ENCODE peak calls at places on chromosomes 12 and 14, in seven cellular contexts. E is HCT116, K is HepG2, I is SK-N-SH, G is K562, X is H1, F is GM12878. Z is an unnamed sample.

GRCh38 chr14:72291908-72292688 is 359.9 kb downstream of the RGS6 start:
- DNase-seq in E (peak; percentile 15), K (peak; percentile 24), I (peak; percentile 31), G (peak; percentile 20), X (peak; percentile 52), F (peak; percentile 31), Z (peak; percentile 43)

GRCh38 chr12:50960130-50960529 is 7.8 kb downstream of the HIGD1C start:
- DNase-seq in E (no peak), K (no peak), I (no peak), G (no peak), X (no peak), F (no peak), Z (no peak)

GRCh38 chr12:46219892-46220655 is 48.8 kb downstream of the SLC38A1 start:
- DNase-seq in E (peak; percentile 68), K (peak; percentile 30), I (no peak), G (peak; percentile 73), X (no peak), F (no peak), Z (no peak)

GRCh38 chr14:95993768-95994592 is 45.2 kb upstream of the C14orf132 start:
- DNase-seq in E (peak; percentile 43), K (peak; percentile 39), I (peak; percentile 47), G (peak; percentile 49), X (peak; percentile 78), F (peak; percentile 17), Z (peak; percentile 68)

GRCh38 chr12:124296295-124296915 is 1.5 kb downstream of the RFLNA start:
- DNase-seq in E (no peak), K (no peak), I (peak; percentile 61), G (no peak), X (no peak), F (no peak), Z (no peak)

GRCh38 chr12:14993537-14994266 is 20.9 kb downstream of the PDE6H start:
- DNase-seq in E (no peak), K (no peak), I (no peak), G (no peak), X (no peak), F (no peak), Z (no peak)

GRCh38 chr12:9163392-9163791 is 44.8 kb downstream of the PZP start:
- DNase-seq in E (no peak), K (peak; percentile 12), I (no peak), G (no peak), X (no peak), F (no peak), Z (no peak)

GRCh38 chr12:130526813-130527212 is 189.1 kb downstream of the PIWIL1 start:
- DNase-seq in E (no peak), K (peak; percentile 14), I (no peak), G (peak; percentile 74), X (peak; percentile 87), F (no peak), Z (peak; percentile 48)

GRCh38 chr12:93608313-93608712 is 35.8 kb downstream of the SOCS2 start:
- DNase-seq in E (no peak), K (no peak), I (no peak), G (no peak), X (no peak), F (no peak), Z (no peak)

GRCh38 chr12:68482660-68483059 is 128.0 kb upstream of the RAP1B start:
- DNase-seq in E (no peak), K (no peak), I (no peak), G (no peak), X (no peak), F (peak; percentile 89), Z (no peak)

GRCh38 chr12:68482014-68482413 is 128.7 kb upstream of the RAP1B start:
- DNase-seq in E (no peak), K (no peak), I (no peak), G (no peak), X (no peak), F (no peak), Z (no peak)

GRCh38 chr12:68480526-68480925 is 130.2 kb upstream of the RAP1B start:
- DNase-seq in E (no peak), K (no peak), I (no peak), G (no peak), X (no peak), F (no peak), Z (no peak)

GRCh38 chr12:68479832-68480291 is 130.8 kb upstream of the RAP1B start:
- DNase-seq in E (no peak), K (no peak), I (no peak), G (no peak), X (no peak), F (no peak), Z (no peak)

DNA sequence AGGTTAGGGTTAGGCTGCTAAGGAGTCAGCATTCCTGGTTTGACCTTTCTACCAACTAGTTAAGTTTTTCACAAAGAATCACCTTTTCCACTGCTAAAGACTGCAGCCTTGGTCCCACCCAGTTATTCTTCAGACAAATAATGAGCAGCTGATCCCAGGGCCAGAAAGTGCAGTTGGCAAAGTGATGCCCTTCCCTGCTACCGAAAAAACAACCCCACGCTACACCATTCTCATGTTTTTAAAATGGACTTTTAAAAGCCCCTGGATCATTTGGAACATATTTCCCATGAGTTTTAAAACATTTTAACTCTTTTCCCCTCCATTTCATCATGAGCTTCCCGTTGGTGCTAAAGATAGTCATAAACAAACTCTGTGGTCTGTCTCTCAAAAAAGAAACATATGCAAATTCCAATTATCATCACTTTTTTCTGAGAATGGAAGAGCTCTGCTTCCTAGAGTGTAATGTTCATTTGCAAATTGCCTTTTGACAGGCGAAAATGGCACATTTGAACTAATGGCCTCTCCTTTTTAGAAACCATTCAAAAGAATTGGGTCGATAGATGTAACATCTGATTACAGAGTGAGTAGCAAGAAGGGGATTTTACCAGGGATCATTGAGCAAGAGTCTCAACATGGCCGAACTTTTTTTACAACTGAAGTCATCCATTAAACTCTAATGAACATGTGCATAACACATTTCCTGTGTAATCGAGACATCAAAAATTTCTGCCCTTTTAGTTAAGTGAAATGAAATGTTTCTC is 129.3 kb upstream of the RAP1B start:
- DNase-seq in E (no peak), K (no peak), I (no peak), G (no peak), X (no peak), F (peak; percentile 89), Z (no peak)
- H3K9ac ChIP-seq in E (no peak overlapping the region), K (no peak overlapping the region), I (no peak overlapping the region), G (no peak overlapping the region), X (no peak overlapping the region), F (peak overlapping the region; percentile 63), Z (no peak overlapping the region)

DNA sequence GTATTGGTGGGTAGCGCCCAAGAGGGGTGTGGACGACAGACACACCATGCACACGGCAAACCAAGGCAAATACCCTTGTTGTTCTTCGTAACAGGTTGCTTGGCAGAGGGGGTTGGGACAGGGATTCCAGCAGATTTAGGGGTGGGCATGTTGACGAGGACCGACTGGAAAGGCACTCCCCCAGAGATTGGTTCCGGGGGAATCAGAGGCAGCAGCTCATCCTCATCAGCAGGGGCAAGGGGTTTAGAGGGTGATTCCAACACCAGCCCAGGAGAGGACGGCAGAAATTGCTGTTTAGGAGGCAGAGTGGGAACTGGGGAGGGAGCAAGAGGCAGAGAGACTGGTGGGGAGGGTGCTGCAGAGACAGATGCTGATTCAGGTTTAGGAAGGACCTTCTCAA is 9.3 kb downstream of the NACA start:
- DNase-seq in E (no peak), K (no peak), I (no peak), G (peak; percentile 9), X (no peak), F (no peak), Z (no peak)
- H3K4me1 ChIP-seq in E (no peaks in the 10 kb centered on the region), K (peaks cover 28% of the 10 kb centered on the region), I (peaks cover 6% of the 10 kb centered on the region), G (peaks cover 22% of the 10 kb centered on the region), X (peaks cover 12% of the 10 kb centered on the region), F (peaks cover 24% of the 10 kb centered on the region), Z (peaks cover 4% of the 10 kb centered on the region)

DNA sequence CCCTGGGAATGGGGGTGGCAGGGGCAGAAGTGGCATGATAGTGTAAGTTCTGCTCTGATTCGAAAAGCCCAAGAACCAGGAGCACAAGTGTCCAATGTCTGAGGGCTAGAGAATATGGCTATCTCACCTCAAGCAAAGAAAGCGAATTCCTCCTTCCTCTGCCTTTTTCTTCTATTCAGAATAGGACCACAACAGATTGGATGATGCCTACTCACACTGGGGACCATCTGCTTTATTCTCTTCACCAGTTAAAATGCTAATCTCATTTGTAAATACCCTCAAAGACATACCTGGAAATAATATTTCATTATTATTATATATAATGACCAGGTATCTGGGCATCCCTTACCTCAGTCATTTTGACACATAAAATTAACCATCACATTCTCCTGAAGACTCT is 808.7 kb downstream of the NRXN3 start:
- DNase-seq in E (no peak), K (no peak), I (no peak), G (no peak), X (no peak), F (no peak), Z (no peak)
- TF ChIP-seq YY1 in E (no peak), K (no peak), I (no peak), G (no peak), X (no peak), F (no peak), Z (no peak)

GRCh38 chr12:32397703-32398102 is 1.7 kb upstream of the FGD4 start:
- DNase-seq in E (no peak), K (no peak), I (no peak), G (no peak), X (peak; percentile 43), F (no peak), Z (no peak)
- H3K9ac ChIP-seq in E (no peak overlapping the region), K (no peak overlapping the region), I (no peak overlapping the region), G (no peak overlapping the region), X (no peak overlapping the region), F (no peak overlapping the region), Z (no peak overlapping the region)

DNA sequence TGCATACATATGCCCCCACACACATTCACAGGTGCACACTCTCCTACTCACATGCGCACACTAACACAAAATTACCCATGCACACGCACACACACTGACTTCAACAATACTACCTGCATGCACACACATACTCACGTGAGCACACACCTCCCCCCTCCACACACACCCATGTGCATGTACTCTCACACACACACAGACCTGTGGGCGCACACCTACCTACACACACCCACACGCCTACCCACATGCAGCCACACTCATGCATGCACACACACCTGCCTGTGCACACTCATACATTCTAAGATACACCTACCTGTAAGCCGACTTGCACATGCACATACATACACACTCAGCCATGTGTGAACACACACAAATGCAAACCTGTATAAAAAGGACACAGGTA is 97.3 kb upstream of the GSC start:
- DNase-seq in E (no peak), K (no peak), I (no peak), G (no peak), X (no peak), F (no peak), Z (no peak)
- H3K4me1 ChIP-seq in E (no peaks in the 10 kb centered on the region), K (no peaks in the 10 kb centered on the region), I (no peaks in the 10 kb centered on the region), G (no peaks in the 10 kb centered on the region), X (peaks cover 7% of the 10 kb centered on the region), F (no peaks in the 10 kb centered on the region), Z (no peaks in the 10 kb centered on the region)